ENCODE peak calls at places on chromosomes 6 and 20, in nine cellular contexts. J is naive thymus-derived CD4-positive, alpha-beta T cell; H is naive B cell; K is activated CD8-positive, alpha-beta memory T cell treated with anti-CD3 and anti-CD28 coated beads, Interleukin-2, amount 10 ng/mL, durations not matched to agents 7 days and 5 days; B is activated naive CD8-positive, alpha-beta T cell treated with anti-CD3 and anti-CD28 coated beads, Interleukin-2, amount 10 ng/mL, durations not matched to agents 7 days and 5 days; U is CD4-positive, CD25-positive, alpha-beta regulatory T cell; M is effector memory CD8-positive, alpha-beta T cell; O is activated naive CD4-positive, alpha-beta T cell treated with anti-CD3 and anti-CD28 coated beads, Interleukin-2, amount 50 U/mL, for 72 hours; Q is CD4-positive, alpha-beta T cell. Y is an unnamed sample.
A peak's percentile ranks its signal among the peaks of the same experiment; 100 is the strongest.

GRCh38 chr6:88641178-88641903 is 322.1 kb downstream of the RNGTT start:
- ATAC-seq in J (no peak), H (peak; percentile 87), K (no peak), B (no peak), U (no peak), M (no peak), O (no peak), Q (no peak), Y (peak; percentile 88)

GRCh38 chr20:7841291-7841966 is 98.8 kb downstream of the HAO1 start:
- ATAC-seq in J (no peak), H (no peak), K (no peak), B (no peak), U (no peak), M (no peak), O (no peak), Q (no peak), Y (no peak)

GRCh38 chr6:41571066-41571780 is 25.0 kb downstream of the FOXP4 start:
- ATAC-seq in J (no peak), H (no peak), K (no peak), B (no peak), U (no peak), M (no peak), O (peak; percentile 56), Q (no peak), Y (no peak)

GRCh38 chr6:29071831-29072723 is 15.0 kb downstream of the OR2B3 start:
- ATAC-seq in J (no peak), H (peak; percentile 27), K (no peak), B (no peak), U (no peak), M (no peak), O (peak; percentile 31), Q (no peak), Y (peak; percentile 57)

GRCh38 chr6:11374036-11375010 is 141.9 kb upstream of the NEDD9 start:
- ATAC-seq in J (peak; percentile 83), H (peak; percentile 93), K (peak; percentile 50), B (peak; percentile 53), U (peak; percentile 59), M (peak; percentile 56), O (peak; percentile 86), Q (peak; percentile 21), Y (peak; percentile 98)

GRCh38 chr20:63084563-63084927 is 77.8 kb upstream of the BHLHE23 start:
- ATAC-seq in J (no peak), H (no peak), K (no peak), B (no peak), U (no peak), M (no peak), O (no peak), Q (no peak), Y (no peak)

GRCh38 chr6:17258763-17259162 is 22.4 kb upstream of the RBM24 start:
- ATAC-seq in J (no peak), H (no peak), K (no peak), B (no peak), U (no peak), M (no peak), O (no peak), Q (no peak), Y (no peak)

GRCh38 chr6:138349891-138350290 is 27.8 kb upstream of the SMIM28 start:
- ATAC-seq in J (no peak), H (no peak), K (no peak), B (no peak), U (no peak), M (no peak), O (no peak), Q (no peak), Y (no peak)

GRCh38 chr6:7391244-7391643 is 1.6 kb downstream of the RIOK1 start:
- ATAC-seq in J (no peak), H (no peak), K (no peak), B (no peak), U (no peak), M (no peak), O (no peak), Q (no peak), Y (no peak)

GRCh38 chr6:66883453-66883852 is 1176.4 kb upstream of the EYS start:
- ATAC-seq in J (no peak), H (no peak), K (no peak), B (no peak), U (no peak), M (no peak), O (no peak), Q (no peak), Y (no peak)

GRCh38 chr20:40897177-40897700 is 131.4 kb upstream of the TOP1 start:
- ATAC-seq in J (no peak), H (no peak), K (no peak), B (no peak), U (no peak), M (no peak), O (no peak), Q (no peak), Y (no peak)

GRCh38 chr6:36917541-36918193 is 31.9 kb downstream of the C6orf89 start:
- ATAC-seq in J (no peak), H (no peak), K (no peak), B (no peak), U (no peak), M (no peak), O (no peak), Q (no peak), Y (no peak)

GRCh38 chr6:112651239-112651638 is 304.1 kb downstream of the RFPL4B start:
- ATAC-seq in J (no peak), H (no peak), K (no peak), B (no peak), U (no peak), M (no peak), O (no peak), Q (no peak), Y (no peak)

GRCh38 chr20:50108571-50109235 is 4.2 kb downstream of the UBE2V1 start:
- ATAC-seq in J (no peak), H (no peak), K (no peak), B (no peak), U (no peak), M (no peak), O (no peak), Q (no peak), Y (no peak)

GRCh38 chr6:3534599-3534998 is 77.7 kb upstream of the SLC22A23 start:
- ATAC-seq in J (no peak), H (no peak), K (no peak), B (no peak), U (no peak), M (no peak), O (no peak), Q (no peak), Y (no peak)

GRCh38 chr20:36398515-36398914 is 92.4 kb downstream of the DLGAP4 start:
- ATAC-seq in J (no peak), H (no peak), K (no peak), B (no peak), U (no peak), M (no peak), O (no peak), Q (no peak), Y (no peak)

GRCh38 chr6:97557355-97557754 is 274.3 kb upstream of the MMS22L start:
- ATAC-seq in J (no peak), H (no peak), K (no peak), B (no peak), U (no peak), M (no peak), O (no peak), Q (no peak), Y (no peak)

GRCh38 chr6:6319947-6320811 is at the start of gene F13A1:
- ATAC-seq in J (peak; percentile 36), H (peak; percentile 92), K (no peak), B (peak; percentile 39), U (no peak), M (no peak), O (no peak), Q (no peak), Y (peak; percentile 63)

GRCh38 chr6:128504003-128504654 is 16.3 kb downstream of the PTPRK start:
- ATAC-seq in J (no peak), H (no peak), K (no peak), B (no peak), U (no peak), M (no peak), O (no peak), Q (no peak), Y (no peak)

GRCh38 chr6:139965393-139965792 is 590.9 kb upstream of the CITED2 start:
- ATAC-seq in J (no peak), H (no peak), K (no peak), B (no peak), U (no peak), M (no peak), O (no peak), Q (no peak), Y (no peak)

GRCh38 chr6:151677427-151677826 is 130.1 kb upstream of the ESR1 start:
- ATAC-seq in J (no peak), H (no peak), K (no peak), B (no peak), U (no peak), M (no peak), O (no peak), Q (no peak), Y (no peak)

GRCh38 chr6:16437095-16437494 is 198.7 kb downstream of the GMPR start:
- ATAC-seq in J (no peak), H (no peak), K (peak; percentile 32), B (peak; percentile 32), U (no peak), M (peak; percentile 18), O (peak; percentile 19), Q (no peak), Y (no peak)

GRCh38 chr20:50691585-50692552 is 527 bp upstream of the RIPOR3 start:
- ATAC-seq in J (no peak), H (no peak), K (no peak), B (no peak), U (no peak), M (no peak), O (no peak), Q (no peak), Y (no peak)

GRCh38 chr20:37276494-37277252 is 12.8 kb upstream of the MANBAL start:
- ATAC-seq in J (peak; percentile 74), H (peak; percentile 80), K (peak; percentile 47), B (peak; percentile 71), U (peak; percentile 42), M (peak; percentile 52), O (no peak), Q (peak; percentile 84), Y (peak; percentile 85)

GRCh38 chr6:28643017-28643740 is 117.5 kb downstream of the GPX5 start:
- ATAC-seq in J (no peak), H (no peak), K (no peak), B (no peak), U (no peak), M (no peak), O (peak; percentile 55), Q (no peak), Y (no peak)

GRCh38 chr6:116969211-116969863 is 92.3 kb downstream of the RFX6 start:
- ATAC-seq in J (peak; percentile 45), H (peak; percentile 45), K (peak; percentile 66), B (no peak), U (no peak), M (no peak), O (no peak), Q (no peak), Y (no peak)

GRCh38 chr20:47672886-47673670 is 112.2 kb downstream of the SULF2 start:
- ATAC-seq in J (no peak), H (no peak), K (no peak), B (no peak), U (no peak), M (no peak), O (no peak), Q (no peak), Y (no peak)

GRCh38 chr20:51573576-51574243 is 31.2 kb upstream of the NFATC2 start:
- ATAC-seq in J (no peak), H (no peak), K (no peak), B (no peak), U (no peak), M (no peak), O (no peak), Q (no peak), Y (no peak)

GRCh38 chr20:10322073-10323012 is 103.7 kb downstream of the SNAP25 start:
- ATAC-seq in J (no peak), H (no peak), K (no peak), B (no peak), U (no peak), M (no peak), O (no peak), Q (no peak), Y (no peak)

GRCh38 chr20:58634818-58635665 is 16.0 kb upstream of the STX16 start:
- ATAC-seq in J (peak; percentile 48), H (peak; percentile 74), K (peak; percentile 51), B (peak; percentile 65), U (peak; percentile 55), M (no peak), O (peak; percentile 80), Q (peak; percentile 63), Y (peak; percentile 85)

GRCh38 chr6:48388045-48388444 is 277.0 kb upstream of the PTCHD4 start:
- ATAC-seq in J (no peak), H (no peak), K (no peak), B (no peak), U (no peak), M (no peak), O (no peak), Q (no peak), Y (no peak)